ENCODE peak calls at places on chromosomes 1 and 21, in four cellular contexts. L, M, E and A are unnamed samples.

GRCh38 chr1:16248603-16249534 is 11.9 kb upstream of the CPLANE2 start:
- DNase-seq in M (no peak), L (peak; percentile 78), E (peak; percentile 23), A (peak; percentile 33)

GRCh38 chr1:27981146-27981545 is 21.4 kb downstream of the XKR8 start:
- DNase-seq in E (no peak), M (no peak), L (peak; percentile 3), A (no peak)

GRCh38 chr1:86156571-86157455 is at the start of gene COL24A1:
- DNase-seq in E (no peak), M (no peak), L (peak; percentile 6), A (peak; percentile 80)

GRCh38 chr1:11931845-11932244 is 2.7 kb upstream of the PLOD1 start:
- DNase-seq in L (no peak), E (no peak), M (no peak), A (no peak)

GRCh38 chr1:171397851-171398469 is 84.0 kb downstream of the FMO4 start:
- DNase-seq in M (no peak), E (no peak), L (no peak), A (no peak)

GRCh38 chr1:226888816-226889215 is 18.4 kb downstream of the PSEN2 start:
- DNase-seq in L (no peak), M (no peak), E (no peak), A (no peak)

GRCh38 chr1:32351859-32352745 is 10.2 kb downstream of the FAM229A start:
- DNase-seq in M (peak; percentile 40), E (no peak), L (peak; percentile 79), A (peak; percentile 64)

GRCh38 chr1:54125671-54126070 is 27.1 kb downstream of the CDCP2 start:
- DNase-seq in M (peak; percentile 32), L (no peak), E (no peak), A (no peak)

GRCh38 chr1:57156907-57157306 is 191.1 kb upstream of the C8B start:
- DNase-seq in M (no peak), E (no peak), L (no peak), A (no peak)

GRCh38 chr1:99457381-99458165 is 188.3 kb upstream of the PALMD start:
- DNase-seq in E (no peak), M (no peak), L (no peak), A (no peak)

GRCh38 chr1:198018529-198018928 is 101.4 kb downstream of the LHX9 start:
- DNase-seq in L (no peak), M (no peak), E (no peak), A (no peak)

GRCh38 chr1:237677979-237678378 is 212.7 kb downstream of the ZP4 start:
- DNase-seq in M (no peak), E (no peak), L (no peak), A (no peak)

GRCh38 chr1:27428316-27429028 is 36.0 kb downstream of the GPR3 start:
- DNase-seq in L (peak; percentile 49), E (no peak), M (no peak), A (no peak)

GRCh38 chr21:14691924-14692323 is 145.8 kb upstream of the SAMSN1 start:
- DNase-seq in E (no peak), L (no peak), M (no peak), A (no peak)
- TF ChIP-seq SP1 in E (no peak), L (no peak), M (no peak), A (no peak)

GRCh38 chr1:10640079-10640578 is 156.3 kb downstream of the CASZ1 start:
- DNase-seq in E (no peak), M (no peak), L (peak; percentile 42), A (peak; percentile 35)
- TF ChIP-seq TARDBP in E (no peak), M (no peak), L (no peak), A (no peak)

DNA sequence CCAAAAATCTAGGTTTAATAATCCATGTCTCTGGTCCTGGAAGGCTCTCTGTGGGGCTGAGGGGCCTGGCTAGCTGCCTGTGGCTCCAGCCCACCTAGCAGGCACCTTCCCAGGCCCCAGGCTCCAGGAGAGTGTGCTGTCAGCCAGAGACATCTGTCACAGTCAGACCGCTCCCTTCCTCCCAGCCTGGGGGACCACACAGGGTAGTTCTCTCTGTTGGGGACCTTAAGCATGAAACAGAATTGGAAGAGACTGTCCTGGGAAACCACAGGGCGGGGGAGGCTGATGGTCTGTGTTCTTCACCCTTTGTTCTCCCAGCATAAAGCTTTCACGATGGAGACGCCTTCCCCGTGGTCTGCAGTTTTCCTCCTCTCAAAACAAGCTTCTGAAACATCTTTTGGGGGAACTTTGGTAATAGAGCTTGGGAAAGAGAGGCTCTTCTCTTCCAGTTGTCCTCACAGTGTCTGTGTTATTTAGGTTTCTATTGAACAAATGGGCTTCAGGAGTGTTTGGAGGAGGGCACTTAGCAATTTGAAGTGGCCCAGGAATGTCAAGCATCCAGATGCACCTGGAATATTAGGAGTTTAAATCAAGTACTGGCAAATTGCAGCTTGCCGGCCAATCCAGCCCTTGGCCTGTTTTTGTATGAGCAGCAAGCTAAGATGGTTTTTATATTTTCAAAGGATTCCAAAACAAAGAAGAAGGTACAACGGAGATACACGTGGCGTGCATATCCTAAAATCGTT is 94.5 kb downstream of the CCDC185 start:
- DNase-seq in M (no peak), L (no peak), E (no peak), A (no peak)
- TF ChIP-seq SP1 in M (no peak), L (no peak), E (no peak), A (no peak)

GRCh38 chr1:64490204-64490818 is 20.4 kb downstream of the CACHD1 start:
- DNase-seq in M (no peak), E (no peak), L (no peak), A (no peak)
- TF ChIP-seq TARDBP in M (no peak), E (no peak), L (no peak), A (no peak)

GRCh38 chr1:29171089-29171488 is 10.6 kb downstream of the SRSF4 start:
- DNase-seq in M (no peak), L (no peak), E (peak; percentile 20), A (no peak)
- TF ChIP-seq SP1 in M (no peak), L (no peak), E (no peak), A (no peak)

GRCh38 chr1:93841771-93842170 is 37.2 kb downstream of the DNTTIP2 start:
- DNase-seq in M (no peak), L (no peak), E (no peak), A (no peak)

GRCh38 chr1:93845554-93846150 is 33.4 kb downstream of the DNTTIP2 start:
- DNase-seq in E (no peak), L (no peak), M (peak; percentile 64), A (no peak)

GRCh38 chr1:93842750-93843500 is 36.1 kb downstream of the DNTTIP2 start:
- DNase-seq in E (no peak), M (no peak), L (no peak), A (no peak)

GRCh38 chr1:93846151-93846928 is 32.7 kb downstream of the DNTTIP2 start:
- DNase-seq in L (peak; percentile 81), M (peak; percentile 76), E (no peak), A (peak; percentile 84)

GRCh38 chr1:93844262-93845045 is 34.6 kb downstream of the DNTTIP2 start:
- DNase-seq in L (peak; percentile 67), E (peak; percentile 34), M (peak; percentile 77), A (peak; percentile 69)
- TF ChIP-seq TARDBP in L (no peak), E (no peak), M (no peak), A (no peak)

DNA sequence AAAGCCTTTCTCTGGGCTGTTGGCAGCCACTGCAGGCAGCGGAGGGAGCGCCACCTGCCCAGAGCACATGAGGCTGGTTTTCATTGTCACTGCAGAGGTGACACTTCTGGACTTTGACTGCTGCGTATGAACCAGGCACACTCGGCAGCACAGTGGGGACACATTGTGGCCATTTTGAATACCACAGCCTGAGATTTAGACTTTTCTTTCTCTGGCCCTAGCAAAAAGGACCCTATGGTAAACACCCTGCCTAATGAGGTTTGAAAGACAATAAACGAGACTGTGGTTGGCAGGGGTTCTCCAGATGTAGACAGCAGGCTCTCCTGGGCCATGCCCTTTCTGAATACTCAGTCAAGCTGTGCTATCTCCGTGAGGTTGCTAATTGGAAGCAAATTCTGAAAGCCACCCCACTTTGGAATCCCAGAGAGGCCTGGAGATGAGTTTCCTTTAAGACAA is 12.0 kb upstream of the KCNE2 start:
- DNase-seq in E (peak; percentile 28), L (peak; percentile 59), M (peak; percentile 80), A (peak; percentile 76)
- TF ChIP-seq SP1 in E (no peak), L (no peak), M (no peak), A (no peak)